ENCODE peak calls at places on chromosomes 12 and 14, in seven cellular contexts. One of them, this sample, is unnamed.
A peak's percentile ranks its signal among the peaks of the same experiment; 100 is the strongest.

GRCh38 chr12:7916936-7917335 is 19.1 kb downstream of the SLC2A3 start:
- DNase-seq in fibroblast of mammary gland: no peak
- DNase-seq in dorsolateral prefrontal cortex: no peak
- DNase-seq in uterus: no peak
- DNase-seq in choroid plexus epithelial cell: no peak
- DNase-seq in left ventricle myocardium inferior: no peak
- DNase-seq in neural progenitor cell: no peak
- DNase-seq in this sample: no peak

GRCh38 chr12:33988888-33989287 is 33.4 kb upstream of the ALG10 start:
- DNase-seq in fibroblast of mammary gland: no peak
- DNase-seq in dorsolateral prefrontal cortex: no peak
- DNase-seq in uterus: no peak
- DNase-seq in choroid plexus epithelial cell: no peak
- DNase-seq in left ventricle myocardium inferior: no peak
- DNase-seq in neural progenitor cell: peak; percentile 7
- DNase-seq in this sample: no peak

GRCh38 chr14:59098377-59098776 is 90.1 kb upstream of the DAAM1 start:
- DNase-seq in fibroblast of mammary gland: peak; percentile 92
- DNase-seq in dorsolateral prefrontal cortex: no peak
- DNase-seq in uterus: no peak
- DNase-seq in choroid plexus epithelial cell: peak; percentile 91
- DNase-seq in left ventricle myocardium inferior: no peak
- DNase-seq in neural progenitor cell: no peak
- DNase-seq in this sample: no peak

GRCh38 chr12:46377678-46378077 is 5.1 kb upstream of the SLC38A2 start:
- DNase-seq in fibroblast of mammary gland: peak; percentile 73
- DNase-seq in dorsolateral prefrontal cortex: no peak
- DNase-seq in uterus: no peak
- DNase-seq in choroid plexus epithelial cell: peak; percentile 15
- DNase-seq in left ventricle myocardium inferior: no peak
- DNase-seq in neural progenitor cell: no peak
- DNase-seq in this sample: no peak

GRCh38 chr12:2179953-2180736 is 127.4 kb downstream of the CACNA1C start:
- DNase-seq in fibroblast of mammary gland: peak; percentile 99
- DNase-seq in dorsolateral prefrontal cortex: peak; percentile 86
- DNase-seq in uterus: peak; percentile 82
- DNase-seq in choroid plexus epithelial cell: peak; percentile 83
- DNase-seq in left ventricle myocardium inferior: peak; percentile 67
- DNase-seq in neural progenitor cell: no peak
- DNase-seq in this sample: no peak

GRCh38 chr12:4865246-4865645 is 44.5 kb upstream of the KCNA1 start:
- DNase-seq in fibroblast of mammary gland: no peak
- DNase-seq in dorsolateral prefrontal cortex: no peak
- DNase-seq in uterus: no peak
- DNase-seq in choroid plexus epithelial cell: no peak
- DNase-seq in left ventricle myocardium inferior: no peak
- DNase-seq in neural progenitor cell: no peak
- DNase-seq in this sample: no peak

GRCh38 chr12:124026755-124027745 is 54.0 kb downstream of the ZNF664 start:
- DNase-seq in fibroblast of mammary gland: peak; percentile 37
- DNase-seq in dorsolateral prefrontal cortex: peak; percentile 62
- DNase-seq in uterus: no peak
- DNase-seq in choroid plexus epithelial cell: no peak
- DNase-seq in left ventricle myocardium inferior: no peak
- DNase-seq in neural progenitor cell: no peak
- DNase-seq in this sample: no peak

GRCh38 chr14:55301722-55302121 is 30.5 kb downstream of the FBXO34 start:
- DNase-seq in fibroblast of mammary gland: peak; percentile 69
- DNase-seq in dorsolateral prefrontal cortex: no peak
- DNase-seq in uterus: no peak
- DNase-seq in choroid plexus epithelial cell: peak; percentile 70
- DNase-seq in left ventricle myocardium inferior: no peak
- DNase-seq in neural progenitor cell: no peak
- DNase-seq in this sample: no peak

GRCh38 chr14:31038521-31039166 is 12.5 kb upstream of the STRN3 start:
- DNase-seq in fibroblast of mammary gland: peak; percentile 32
- DNase-seq in dorsolateral prefrontal cortex: no peak
- DNase-seq in uterus: no peak
- DNase-seq in choroid plexus epithelial cell: no peak
- DNase-seq in left ventricle myocardium inferior: no peak
- DNase-seq in neural progenitor cell: no peak
- DNase-seq in this sample: no peak

GRCh38 chr12:124445826-124446225 is 121.6 kb downstream of the NCOR2 start:
- DNase-seq in fibroblast of mammary gland: no peak
- DNase-seq in dorsolateral prefrontal cortex: no peak
- DNase-seq in uterus: no peak
- DNase-seq in choroid plexus epithelial cell: no peak
- DNase-seq in left ventricle myocardium inferior: no peak
- DNase-seq in neural progenitor cell: no peak
- DNase-seq in this sample: no peak

GRCh38 chr12:21704847-21705246 is 47.2 kb upstream of the LDHB start:
- DNase-seq in fibroblast of mammary gland: no peak
- DNase-seq in dorsolateral prefrontal cortex: no peak
- DNase-seq in uterus: no peak
- DNase-seq in choroid plexus epithelial cell: no peak
- DNase-seq in left ventricle myocardium inferior: no peak
- DNase-seq in neural progenitor cell: no peak
- DNase-seq in this sample: no peak

GRCh38 chr14:103872492-103873113 is 25.2 kb upstream of the PPP1R13B start:
- DNase-seq in fibroblast of mammary gland: no peak
- DNase-seq in dorsolateral prefrontal cortex: no peak
- DNase-seq in uterus: no peak
- DNase-seq in choroid plexus epithelial cell: no peak
- DNase-seq in left ventricle myocardium inferior: no peak
- DNase-seq in neural progenitor cell: peak; percentile 40
- DNase-seq in this sample: no peak

GRCh38 chr14:85415015-85415712 is 114.8 kb upstream of the FLRT2 start:
- DNase-seq in fibroblast of mammary gland: peak; percentile 99
- DNase-seq in dorsolateral prefrontal cortex: no peak
- DNase-seq in uterus: peak; percentile 47
- DNase-seq in choroid plexus epithelial cell: peak; percentile 99
- DNase-seq in left ventricle myocardium inferior: peak; percentile 15
- DNase-seq in neural progenitor cell: no peak
- DNase-seq in this sample: no peak

GRCh38 chr14:68248481-68249255 is 429.1 kb downstream of the RAD51B start:
- DNase-seq in fibroblast of mammary gland: peak; percentile 87
- DNase-seq in dorsolateral prefrontal cortex: peak; percentile 27
- DNase-seq in uterus: peak; percentile 46
- DNase-seq in choroid plexus epithelial cell: peak; percentile 88
- DNase-seq in left ventricle myocardium inferior: no peak
- DNase-seq in neural progenitor cell: peak; percentile 77
- DNase-seq in this sample: no peak

GRCh38 chr12:120831648-120832267 is 72.4 kb downstream of the SPPL3 start:
- DNase-seq in fibroblast of mammary gland: no peak
- DNase-seq in dorsolateral prefrontal cortex: no peak
- DNase-seq in uterus: no peak
- DNase-seq in choroid plexus epithelial cell: no peak
- DNase-seq in left ventricle myocardium inferior: no peak
- DNase-seq in neural progenitor cell: no peak
- DNase-seq in this sample: no peak

GRCh38 chr14:80049055-80049454 is 162.2 kb downstream of the DIO2 start:
- DNase-seq in fibroblast of mammary gland: peak; percentile 51
- DNase-seq in dorsolateral prefrontal cortex: no peak
- DNase-seq in uterus: no peak
- DNase-seq in choroid plexus epithelial cell: no peak
- DNase-seq in left ventricle myocardium inferior: no peak
- DNase-seq in neural progenitor cell: no peak
- DNase-seq in this sample: no peak

GRCh38 chr12:5193569-5193968 is 149.9 kb downstream of the KCNA5 start:
- DNase-seq in fibroblast of mammary gland: no peak
- DNase-seq in dorsolateral prefrontal cortex: no peak
- DNase-seq in uterus: no peak
- DNase-seq in choroid plexus epithelial cell: no peak
- DNase-seq in left ventricle myocardium inferior: no peak
- DNase-seq in neural progenitor cell: no peak
- DNase-seq in this sample: no peak

GRCh38 chr12:64522807-64523206 is 70.9 kb downstream of the TBK1 start:
- DNase-seq in fibroblast of mammary gland: peak; percentile 62
- DNase-seq in dorsolateral prefrontal cortex: no peak
- DNase-seq in uterus: no peak
- DNase-seq in choroid plexus epithelial cell: no peak
- DNase-seq in left ventricle myocardium inferior: no peak
- DNase-seq in neural progenitor cell: no peak
- DNase-seq in this sample: no peak

GRCh38 chr12:93502802-93503623 is 35.7 kb downstream of the MRPL42 start:
- DNase-seq in fibroblast of mammary gland: peak; percentile 55
- DNase-seq in dorsolateral prefrontal cortex: no peak
- DNase-seq in uterus: peak; percentile 36
- DNase-seq in choroid plexus epithelial cell: peak; percentile 66
- DNase-seq in left ventricle myocardium inferior: no peak
- DNase-seq in neural progenitor cell: peak; percentile 56
- DNase-seq in this sample: no peak

GRCh38 chr14:100066984-100067383 is 1.8 kb downstream of the EVL start:
- DNase-seq in fibroblast of mammary gland: no peak
- DNase-seq in dorsolateral prefrontal cortex: no peak
- DNase-seq in uterus: no peak
- DNase-seq in choroid plexus epithelial cell: no peak
- DNase-seq in left ventricle myocardium inferior: no peak
- DNase-seq in neural progenitor cell: no peak
- DNase-seq in this sample: no peak
- H3K4me3 ChIP-seq in fibroblast of mammary gland: no peak overlapping the region
- H3K4me3 ChIP-seq in dorsolateral prefrontal cortex: no peak overlapping the region
- H3K4me3 ChIP-seq in uterus: no peak overlapping the region
- H3K4me3 ChIP-seq in choroid plexus epithelial cell: no peak overlapping the region
- H3K4me3 ChIP-seq in left ventricle myocardium inferior: no peak overlapping the region
- H3K4me3 ChIP-seq in neural progenitor cell: no peak overlapping the region
- H3K4me3 ChIP-seq in this sample: peak overlapping the region; percentile 54

DNA sequence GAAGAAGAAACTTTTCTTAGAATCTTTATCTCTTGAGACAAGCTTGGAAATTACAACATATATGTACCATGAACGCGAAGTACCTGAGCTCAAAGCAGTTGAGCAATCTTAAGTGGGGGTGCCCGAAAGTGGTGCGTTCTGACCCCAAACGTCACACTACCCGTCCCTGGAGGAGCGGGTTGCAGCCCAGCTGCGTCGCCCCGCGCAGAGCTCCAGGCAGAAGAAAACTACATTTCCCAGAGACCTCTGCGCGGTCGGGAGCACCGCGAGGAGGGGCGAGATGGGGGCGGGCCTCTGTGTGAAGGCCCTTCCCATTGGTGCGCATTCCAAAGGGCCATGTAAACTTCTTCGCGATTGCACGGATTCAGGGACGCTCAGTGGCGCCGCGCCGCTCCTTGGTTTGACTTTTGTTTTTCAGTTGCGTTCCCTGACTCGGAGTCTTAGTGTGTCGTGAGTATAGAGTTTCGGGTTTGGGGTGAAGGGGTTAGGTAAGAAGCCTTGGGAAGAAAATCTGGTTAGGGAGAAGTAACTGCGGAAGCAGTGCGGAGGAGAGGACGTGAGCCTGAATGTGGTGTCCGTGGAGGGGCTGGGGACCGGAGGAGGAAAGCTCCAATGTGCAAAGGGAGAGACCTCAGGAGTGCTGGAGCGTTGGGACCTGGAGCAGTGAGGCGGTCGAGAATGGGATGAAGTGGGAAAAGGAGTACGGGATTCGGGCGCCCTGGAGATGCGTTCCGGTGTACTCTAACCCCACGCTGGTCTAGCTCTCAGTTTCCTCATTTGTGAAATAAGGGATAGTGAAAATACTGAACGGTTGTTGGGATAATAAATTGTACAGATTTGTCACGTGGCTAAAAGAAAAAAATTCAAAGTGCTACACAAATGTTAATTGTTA is at the start of gene CCDC77:
- DNase-seq in fibroblast of mammary gland: peak; percentile 89
- DNase-seq in dorsolateral prefrontal cortex: peak; percentile 94
- DNase-seq in uterus: peak; percentile 93
- DNase-seq in choroid plexus epithelial cell: peak; percentile 93
- DNase-seq in left ventricle myocardium inferior: peak; percentile 89
- DNase-seq in neural progenitor cell: peak; percentile 97
- DNase-seq in this sample: peak; percentile 82
- TF ChIP-seq CTCF in fibroblast of mammary gland: peak; percentile 20
- TF ChIP-seq CTCF in dorsolateral prefrontal cortex: peak; percentile 58
- TF ChIP-seq CTCF in uterus: no peak
- TF ChIP-seq CTCF in choroid plexus epithelial cell: peak; percentile 46
- TF ChIP-seq CTCF in left ventricle myocardium inferior: peak; percentile 43
- TF ChIP-seq CTCF in neural progenitor cell: peak; percentile 37
- TF ChIP-seq CTCF in this sample: peak; percentile 24

DNA sequence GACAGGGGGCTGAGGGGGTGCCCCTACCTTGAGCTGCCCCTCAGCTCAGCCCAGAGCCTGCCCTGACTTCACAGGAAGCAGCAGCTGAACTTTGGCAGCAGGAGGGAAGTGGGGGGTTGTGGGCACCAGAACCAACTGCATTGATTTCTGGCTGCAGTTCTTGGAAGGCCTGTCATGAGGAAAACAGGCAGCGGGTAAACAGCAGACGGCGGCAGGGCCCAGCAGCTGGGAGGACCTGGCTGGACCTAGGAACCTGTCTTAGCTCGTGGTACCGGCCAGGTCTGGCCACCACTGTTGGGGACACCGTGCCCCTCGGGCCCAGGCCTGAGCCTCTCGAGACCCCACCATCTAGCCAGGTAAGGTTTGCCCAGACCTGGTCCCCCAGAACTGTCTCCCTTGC is 154.2 kb upstream of the MYL2 start:
- DNase-seq in fibroblast of mammary gland: no peak
- DNase-seq in dorsolateral prefrontal cortex: no peak
- DNase-seq in uterus: no peak
- DNase-seq in choroid plexus epithelial cell: no peak
- DNase-seq in left ventricle myocardium inferior: no peak
- DNase-seq in neural progenitor cell: no peak
- DNase-seq in this sample: no peak
- H3K4me3 ChIP-seq in fibroblast of mammary gland: no peak overlapping the region
- H3K4me3 ChIP-seq in dorsolateral prefrontal cortex: no peak overlapping the region
- H3K4me3 ChIP-seq in uterus: no peak overlapping the region
- H3K4me3 ChIP-seq in choroid plexus epithelial cell: no peak overlapping the region
- H3K4me3 ChIP-seq in left ventricle myocardium inferior: no peak overlapping the region
- H3K4me3 ChIP-seq in neural progenitor cell: no peak overlapping the region
- H3K4me3 ChIP-seq in this sample: no peak overlapping the region

GRCh38 chr14:76644875-76645518 is 116.3 kb upstream of the VASH1 start:
- DNase-seq in fibroblast of mammary gland: peak; percentile 14
- DNase-seq in dorsolateral prefrontal cortex: peak; percentile 39
- DNase-seq in uterus: no peak
- DNase-seq in choroid plexus epithelial cell: peak; percentile 65
- DNase-seq in left ventricle myocardium inferior: peak; percentile 19
- DNase-seq in neural progenitor cell: peak; percentile 84
- DNase-seq in this sample: no peak

GRCh38 chr14:76651410-76652055 is 109.7 kb upstream of the VASH1 start:
- DNase-seq in fibroblast of mammary gland: no peak
- DNase-seq in dorsolateral prefrontal cortex: no peak
- DNase-seq in uterus: no peak
- DNase-seq in choroid plexus epithelial cell: no peak
- DNase-seq in left ventricle myocardium inferior: no peak
- DNase-seq in neural progenitor cell: no peak
- DNase-seq in this sample: no peak

DNA sequence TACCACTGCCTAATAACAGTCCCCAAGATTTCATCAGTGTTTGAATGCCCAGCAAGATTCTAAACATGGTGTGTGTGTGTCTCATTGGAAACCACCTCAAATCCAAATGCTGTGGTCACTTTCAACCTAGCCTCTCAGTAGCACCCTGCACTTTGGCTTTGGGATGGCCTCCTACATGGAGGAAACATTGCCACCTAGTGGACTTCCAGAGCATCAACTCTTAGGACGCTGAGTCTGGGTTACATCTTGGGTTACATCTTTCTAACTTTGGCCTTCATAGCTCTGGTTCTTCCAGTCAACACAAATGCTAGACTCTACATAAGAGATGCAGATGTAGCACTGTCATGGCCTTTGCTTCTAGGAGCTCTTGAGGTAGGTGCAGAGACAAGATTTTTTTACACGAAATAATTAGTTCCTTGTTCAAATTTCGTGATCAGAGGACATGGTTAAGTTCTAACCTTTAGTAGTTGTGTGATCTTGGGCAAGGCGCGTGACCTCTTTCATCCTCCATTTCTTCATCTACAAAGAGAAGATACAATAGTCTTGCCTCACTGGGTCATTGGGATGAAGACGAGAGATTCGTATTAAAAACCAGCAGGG is 113.5 kb upstream of the VASH1 start:
- DNase-seq in fibroblast of mammary gland: peak; percentile 66
- DNase-seq in dorsolateral prefrontal cortex: no peak
- DNase-seq in uterus: no peak
- DNase-seq in choroid plexus epithelial cell: peak; percentile 80
- DNase-seq in left ventricle myocardium inferior: no peak
- DNase-seq in neural progenitor cell: peak; percentile 82
- DNase-seq in this sample: peak; percentile 27
- TF ChIP-seq CTCF in fibroblast of mammary gland: peak; percentile 92
- TF ChIP-seq CTCF in dorsolateral prefrontal cortex: peak; percentile 71
- TF ChIP-seq CTCF in uterus: peak; percentile 40
- TF ChIP-seq CTCF in choroid plexus epithelial cell: peak; percentile 95
- TF ChIP-seq CTCF in left ventricle myocardium inferior: peak; percentile 88
- TF ChIP-seq CTCF in neural progenitor cell: peak; percentile 86
- TF ChIP-seq CTCF in this sample: peak; percentile 87

This sample was measured in GM12864.